ENCODE peak calls at places on chromosome 15, in four cellular contexts. P, G, V and H are unnamed samples.

GRCh38 chr15:91865903-91866302 is 12.4 kb downstream of the SLCO3A1 start:
- DNase-seq in G (no peak), P (no peak), V (no peak), H (no peak)

GRCh38 chr15:28106294-28107110 is 7.4 kb upstream of the OCA2 start:
- DNase-seq in V (no peak), G (no peak), P (peak; percentile 73), H (no peak)

GRCh38 chr15:76433798-76434400 is 97.3 kb downstream of the ISL2 start:
- DNase-seq in V (no peak), G (no peak), P (no peak), H (no peak)

GRCh38 chr15:88657326-88658069 is 18.7 kb downstream of the ISG20 start:
- DNase-seq in P (peak; percentile 78), V (no peak), G (no peak), H (peak; percentile 29)

GRCh38 chr15:80662756-80663553 is 32.2 kb upstream of the ABHD17C start:
- DNase-seq in V (no peak), G (no peak), P (no peak), H (no peak)

GRCh38 chr15:100131321-100132224 is 210.2 kb downstream of the ADAMTS17 start:
- DNase-seq in V (peak; percentile 68), P (no peak), G (no peak), H (no peak)

GRCh38 chr15:65285291-65286068 is 1.2 kb downstream of the PARP16 start:
- DNase-seq in G (no peak), V (no peak), P (no peak), H (no peak)

GRCh38 chr15:52805351-52806283 is 15.5 kb upstream of the ONECUT1 start:
- DNase-seq in V (no peak), P (peak; percentile 60), G (no peak), H (no peak)

GRCh38 chr15:101660005-101660404 is 7.8 kb upstream of the TM2D3 start:
- DNase-seq in V (no peak), G (no peak), P (no peak), H (no peak)

GRCh38 chr15:80727196-80727595 is 32.1 kb downstream of the ABHD17C start:
- DNase-seq in P (no peak), G (peak; percentile 76), V (no peak), H (no peak)

GRCh38 chr15:31472636-31473383 is 146.2 kb downstream of the KLF13 start:
- DNase-seq in P (no peak), V (no peak), G (no peak), H (no peak)

GRCh38 chr15:90232941-90233700 is 620 bp downstream of the CIB1 start:
- DNase-seq in V (peak; percentile 61), G (peak; percentile 88), P (peak; percentile 73), H (peak; percentile 73)

GRCh38 chr15:73924258-73924921 is 1.9 kb upstream of the LOXL1 start:
- DNase-seq in P (no peak), G (no peak), V (peak; percentile 31), H (no peak)

GRCh38 chr15:69538381-69538780 is 85.8 kb downstream of the RPLP1 start:
- DNase-seq in G (no peak), P (peak; percentile 54), V (no peak), H (no peak)
- H3K4me1 ChIP-seq in G (no peaks in the 10 kb centered on the region), P (peaks cover 9% of the 10 kb centered on the region), V (peaks cover 3% of the 10 kb centered on the region), H (no peaks in the 10 kb centered on the region)

GRCh38 chr15:33047077-33047476 is 147.4 kb downstream of the FMN1 start:
- DNase-seq in G (no peak), P (no peak), V (no peak), H (no peak)
- H3K9me3 ChIP-seq in G (peaks cover 28% of the 10 kb centered on the region), P (peaks cover 6% of the 10 kb centered on the region), V (peaks cover 15% of the 10 kb centered on the region), H (peaks cover 9% of the 10 kb centered on the region)

DNA sequence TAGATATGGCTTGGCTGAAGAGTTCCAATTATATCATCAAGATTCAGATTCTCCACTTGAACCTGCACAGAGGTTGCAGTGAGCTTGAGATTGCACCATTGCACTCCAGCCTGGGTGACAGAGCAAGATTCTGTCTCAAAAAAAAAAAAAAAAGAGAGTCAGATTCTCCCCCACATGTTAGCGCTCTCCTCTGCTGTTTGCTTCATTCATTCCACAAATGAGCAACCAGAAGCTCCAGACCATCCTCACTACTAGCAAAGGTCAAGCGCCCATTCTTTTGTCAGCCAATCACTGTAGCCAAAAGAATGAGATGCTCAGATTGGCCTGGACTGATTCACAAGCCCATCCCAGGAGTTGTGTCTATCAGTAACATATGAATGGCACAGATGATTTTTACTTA is 28.4 kb upstream of the TCF12 start:
- DNase-seq in V (no peak), G (no peak), P (no peak), H (no peak)
- TF ChIP-seq CTCF in V (no peak), G (no peak), P (no peak), H (no peak)

DNA sequence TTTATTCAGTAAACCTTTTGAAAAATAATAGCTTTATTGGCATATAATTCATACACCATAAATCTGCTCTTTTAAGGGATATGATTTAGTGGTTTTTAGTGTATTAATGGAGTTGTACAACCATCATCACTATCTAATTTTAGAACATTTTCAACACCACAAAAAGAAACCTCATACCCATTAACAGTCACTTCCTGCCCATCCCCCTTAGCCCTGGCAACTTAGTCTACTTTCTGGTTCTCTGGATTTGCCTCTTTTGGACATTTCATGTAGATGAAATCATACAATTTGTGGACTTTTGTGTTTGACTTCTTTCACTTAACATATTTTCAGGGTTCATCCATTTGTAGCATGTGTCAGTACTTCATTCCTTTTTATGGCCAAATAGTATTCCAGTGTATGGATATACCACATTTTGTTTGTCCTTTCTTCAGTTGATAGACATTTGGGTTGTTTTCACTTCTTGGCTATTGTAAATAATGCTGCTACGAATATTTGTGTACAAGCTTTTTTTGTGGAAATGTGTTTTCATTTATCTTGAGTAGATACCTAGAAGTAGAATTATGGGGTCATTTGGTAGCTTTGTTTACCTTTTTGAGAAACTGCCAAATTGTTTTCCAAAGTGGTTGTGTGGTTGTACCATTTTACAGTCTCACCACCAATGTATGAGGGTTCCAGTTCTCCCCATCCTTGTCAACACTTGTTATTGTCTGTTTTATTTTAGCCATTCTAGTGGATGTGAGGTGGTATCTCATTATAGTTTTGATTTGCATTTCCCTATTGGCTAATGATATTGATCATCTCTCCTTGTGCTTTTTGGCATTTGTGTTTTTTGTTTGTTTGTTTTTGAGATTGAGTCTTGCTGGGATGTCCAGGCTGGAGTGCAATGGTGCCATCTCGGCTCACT is 45.8 kb downstream of the SMAD3 start:
- DNase-seq in G (no peak), V (no peak), P (no peak), H (no peak)
- H3K4me1 ChIP-seq in G (peaks cover 52% of the 10 kb centered on the region), V (peaks cover 67% of the 10 kb centered on the region), P (peaks cover 34% of the 10 kb centered on the region), H (peaks cover 20% of the 10 kb centered on the region)

DNA sequence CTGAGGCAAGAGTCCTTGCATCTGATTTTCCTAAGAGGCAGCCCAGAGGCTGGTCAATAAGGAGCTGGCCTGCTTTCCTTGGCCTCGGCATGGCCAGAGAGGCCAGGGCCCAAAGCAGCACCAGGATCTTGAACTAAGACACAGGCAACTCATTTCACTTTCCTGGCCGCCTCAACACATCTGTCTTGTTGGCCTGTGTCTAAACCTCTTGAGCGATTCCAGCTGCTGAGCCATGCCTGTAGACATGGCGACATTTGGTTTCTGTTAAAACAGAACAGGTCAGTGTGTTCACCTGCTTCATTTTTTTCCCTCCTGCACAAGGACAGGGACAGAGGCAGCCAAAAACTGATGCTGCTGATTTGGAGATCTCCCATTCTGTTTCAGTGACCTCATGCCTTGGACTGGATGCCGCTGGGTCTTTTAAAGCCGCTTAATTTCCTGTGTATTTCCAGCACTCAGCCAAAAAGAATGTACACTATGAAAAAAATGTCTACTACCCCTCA is 266.6 kb upstream of the ICE2 start:
- DNase-seq in V (peak; percentile 66), P (no peak), G (no peak), H (no peak)
- H3K9me3 ChIP-seq in V (no peaks in the 10 kb centered on the region), P (no peaks in the 10 kb centered on the region), G (no peaks in the 10 kb centered on the region), H (no peaks in the 10 kb centered on the region)

GRCh38 chr15:42060797-42061196 is 33.6 kb downstream of the PLA2G4D start:
- DNase-seq in V (no peak), G (no peak), P (no peak), H (no peak)

GRCh38 chr15:42060477-42060763 is 33.9 kb downstream of the PLA2G4D start:
- DNase-seq in P (no peak), G (no peak), V (no peak), H (no peak)

GRCh38 chr15:42058791-42059190 is 35.6 kb downstream of the PLA2G4D start:
- DNase-seq in V (no peak), P (no peak), G (no peak), H (no peak)

GRCh38 chr15:42057744-42058646 is 36.4 kb downstream of the PLA2G4D start:
- DNase-seq in G (no peak), P (no peak), V (no peak), H (peak; percentile 28)

GRCh38 chr15:42059661-42060476 is 34.5 kb downstream of the PLA2G4D start:
- DNase-seq in P (peak; percentile 69), G (no peak), V (peak; percentile 50), H (peak; percentile 64)
- TF ChIP-seq CTCF in P (peak; percentile 92), G (peak; percentile 81), V (peak; percentile 93), H (peak; percentile 91)

DNA sequence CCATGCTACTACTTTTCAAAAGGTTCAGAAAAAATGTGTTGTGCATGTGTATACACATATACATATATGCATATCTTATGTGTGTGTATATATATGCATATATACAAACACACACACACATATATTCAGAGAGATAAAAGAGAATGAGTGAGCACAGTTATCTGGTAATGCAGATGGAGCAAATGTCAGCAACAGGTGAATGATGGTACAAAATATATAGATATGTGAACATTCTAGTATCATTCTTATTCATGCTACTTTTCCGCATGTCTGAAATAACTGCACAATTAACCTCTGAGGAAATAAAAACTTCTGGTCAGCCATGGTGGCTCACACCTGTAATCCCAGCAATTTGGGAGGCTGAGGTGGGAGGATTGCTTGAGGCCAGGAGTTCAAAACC is 222.6 kb upstream of the NANOGP8 start:
- DNase-seq in G (no peak), V (no peak), P (no peak), H (no peak)
- H3K4me1 ChIP-seq in G (peaks cover 36% of the 10 kb centered on the region), V (peaks cover 55% of the 10 kb centered on the region), P (peaks cover 56% of the 10 kb centered on the region), H (peaks cover 1% of the 10 kb centered on the region)

GRCh38 chr15:26561994-26562730 is 210.7 kb downstream of the GABRB3 start:
- DNase-seq in V (peak; percentile 17), G (no peak), P (no peak), H (no peak)
- H3K9me3 ChIP-seq in V (no peaks in the 10 kb centered on the region), G (no peaks in the 10 kb centered on the region), P (no peaks in the 10 kb centered on the region), H (peaks cover 2% of the 10 kb centered on the region)

DNA sequence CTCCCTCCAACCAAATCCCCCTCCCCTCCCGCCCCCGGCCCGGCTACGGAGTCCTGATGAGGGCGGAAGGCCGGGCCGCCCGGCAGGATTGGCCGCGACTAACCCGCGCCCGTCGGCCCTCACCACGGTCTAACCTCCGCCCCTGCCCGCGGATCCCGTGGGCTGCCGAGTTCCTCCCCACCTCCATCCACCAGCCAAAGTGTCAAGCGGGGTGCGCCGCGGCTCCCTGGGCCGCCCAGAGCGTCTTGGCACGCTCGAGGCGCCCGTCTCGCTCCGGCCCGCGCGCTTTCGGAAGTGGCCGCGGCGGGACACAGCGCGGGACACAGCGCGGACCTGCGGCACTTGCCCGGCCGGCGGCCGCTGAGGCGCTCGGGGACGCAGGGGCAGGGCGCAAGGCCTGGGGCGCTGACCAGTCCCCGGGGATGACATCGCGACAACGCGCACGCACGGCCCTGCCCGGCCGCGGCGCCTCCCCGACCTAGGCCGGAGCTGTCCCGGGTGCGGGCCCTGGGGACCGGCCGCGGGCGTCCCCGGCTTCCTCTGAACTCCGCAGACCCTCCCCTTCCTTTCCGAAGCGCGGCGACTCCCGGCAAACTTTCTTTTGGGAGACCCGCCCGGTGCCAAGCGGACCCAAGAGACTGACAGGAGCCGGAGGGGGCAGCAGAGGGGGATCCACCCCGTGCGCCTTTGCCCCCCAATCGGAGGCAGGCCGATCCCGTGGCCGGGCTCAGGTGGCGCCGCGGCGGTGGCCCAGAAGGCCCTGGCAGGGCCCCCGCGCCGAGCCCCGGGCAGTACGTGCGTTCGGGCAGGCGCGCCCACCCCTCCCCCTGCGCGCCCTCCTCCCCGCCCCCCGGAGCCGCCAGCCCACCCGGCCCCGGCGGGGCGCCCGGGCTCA is 112.8 kb upstream of the ICE2 start:
- DNase-seq in V (peak; percentile 52), G (peak; percentile 39), P (peak; percentile 83), H (peak; percentile 46)
- TF ChIP-seq CTCF in V (peak; percentile 34), G (no peak), P (no peak), H (no peak)